ENCODE peak calls at places on chromosomes 16 and 17, in eight cellular contexts. G, A, D, F, W, U, V and J are unnamed samples.

GRCh38 chr16:80591071-80591935 is 50.5 kb downstream of the DYNLRB2 start:
- DNase-seq in G (no peak), A (no peak), D (no peak), F (no peak), W (no peak), U (no peak), V (no peak), J (no peak)

GRCh38 chr16:19888834-19889233 is 4.2 kb upstream of the GPRC5B start:
- DNase-seq in G (no peak), A (no peak), D (no peak), F (no peak), W (no peak), U (no peak), V (no peak), J (no peak)

GRCh38 chr16:72664122-72664479 is 383.8 kb downstream of the ZFHX3 start:
- DNase-seq in G (no peak), A (no peak), D (no peak), F (no peak), W (peak; percentile 7), U (no peak), V (no peak), J (no peak)

GRCh38 chr17:58254803-58255202 is 16.4 kb downstream of the LPO start:
- DNase-seq in G (no peak), A (no peak), D (no peak), F (no peak), W (no peak), U (peak; percentile 36), V (no peak), J (no peak)

GRCh38 chr16:57929250-57929649 is 41.7 kb downstream of the CNGB1 start:
- DNase-seq in G (no peak), A (no peak), D (no peak), F (no peak), W (no peak), U (no peak), V (no peak), J (no peak)

GRCh38 chr16:75116081-75116910 is at the start of gene LDHD:
- DNase-seq in G (no peak), A (no peak), D (no peak), F (peak; percentile 67), W (no peak), U (peak; percentile 93), V (peak; percentile 95), J (no peak)

GRCh38 chr16:82653550-82654511 is 27.1 kb downstream of the CDH13 start:
- DNase-seq in G (no peak), A (peak; percentile 82), D (peak; percentile 61), F (no peak), W (peak; percentile 95), U (peak; percentile 56), V (no peak), J (no peak)

GRCh38 chr16:53695070-53695469 is 8.6 kb downstream of the RPGRIP1L start:
- DNase-seq in G (no peak), A (peak; percentile 42), D (no peak), F (no peak), W (peak; percentile 93), U (no peak), V (no peak), J (no peak)

GRCh38 chr17:8315740-8316217 is 5.7 kb downstream of the ARHGEF15 start:
- DNase-seq in G (peak; percentile 52), A (no peak), D (no peak), F (peak; percentile 68), W (no peak), U (no peak), V (no peak), J (peak; percentile 47)

GRCh38 chr16:28974007-28974436 is 556 bp upstream of the SPNS1 start:
- DNase-seq in G (peak; percentile 68), A (peak; percentile 41), D (peak; percentile 27), F (peak; percentile 88), W (peak; percentile 65), U (no peak), V (no peak), J (peak; percentile 76)

GRCh38 chr17:28747046-28747691 is 3.4 kb downstream of the TRAF4 start:
- DNase-seq in G (no peak), A (no peak), D (no peak), F (no peak), W (no peak), U (no peak), V (no peak), J (no peak)

GRCh38 chr17:70787721-70788120 is 618.4 kb downstream of the KCNJ2 start:
- DNase-seq in G (no peak), A (no peak), D (no peak), F (no peak), W (no peak), U (no peak), V (no peak), J (no peak)

GRCh38 chr16:89448656-89449055 is 41.7 kb downstream of the ANKRD11 start:
- DNase-seq in G (no peak), A (no peak), D (no peak), F (no peak), W (no peak), U (no peak), V (no peak), J (no peak)

GRCh38 chr17:13734880-13735279 is 133.2 kb upstream of the HS3ST3A1 start:
- DNase-seq in G (no peak), A (no peak), D (no peak), F (no peak), W (no peak), U (no peak), V (no peak), J (no peak)

GRCh38 chr17:71464241-71464640 is 656.6 kb upstream of the SOX9 start:
- DNase-seq in G (no peak), A (no peak), D (no peak), F (no peak), W (no peak), U (no peak), V (no peak), J (no peak)

GRCh38 chr17:50661795-50662391 is 27.2 kb downstream of the ABCC3 start:
- DNase-seq in G (no peak), A (peak; percentile 64), D (peak; percentile 84), F (no peak), W (peak; percentile 93), U (peak; percentile 81), V (peak; percentile 88), J (no peak)

GRCh38 chr17:79391808-79392233 is 219.0 kb downstream of the RBFOX3 start:
- DNase-seq in G (peak; percentile 86), A (peak; percentile 26), D (peak; percentile 19), F (peak; percentile 91), W (peak; percentile 53), U (peak; percentile 86), V (peak; percentile 84), J (peak; percentile 88)

GRCh38 chr17:79392598-79392997 is 218.3 kb downstream of the RBFOX3 start:
- DNase-seq in G (no peak), A (no peak), D (no peak), F (no peak), W (no peak), U (no peak), V (no peak), J (no peak)

GRCh38 chr17:79395545-79395944 is 215.3 kb downstream of the RBFOX3 start:
- DNase-seq in G (no peak), A (no peak), D (no peak), F (no peak), W (no peak), U (no peak), V (no peak), J (no peak)

GRCh38 chr17:79395046-79395445 is 215.8 kb downstream of the RBFOX3 start:
- DNase-seq in G (no peak), A (no peak), D (no peak), F (no peak), W (no peak), U (no peak), V (no peak), J (no peak)

DNA sequence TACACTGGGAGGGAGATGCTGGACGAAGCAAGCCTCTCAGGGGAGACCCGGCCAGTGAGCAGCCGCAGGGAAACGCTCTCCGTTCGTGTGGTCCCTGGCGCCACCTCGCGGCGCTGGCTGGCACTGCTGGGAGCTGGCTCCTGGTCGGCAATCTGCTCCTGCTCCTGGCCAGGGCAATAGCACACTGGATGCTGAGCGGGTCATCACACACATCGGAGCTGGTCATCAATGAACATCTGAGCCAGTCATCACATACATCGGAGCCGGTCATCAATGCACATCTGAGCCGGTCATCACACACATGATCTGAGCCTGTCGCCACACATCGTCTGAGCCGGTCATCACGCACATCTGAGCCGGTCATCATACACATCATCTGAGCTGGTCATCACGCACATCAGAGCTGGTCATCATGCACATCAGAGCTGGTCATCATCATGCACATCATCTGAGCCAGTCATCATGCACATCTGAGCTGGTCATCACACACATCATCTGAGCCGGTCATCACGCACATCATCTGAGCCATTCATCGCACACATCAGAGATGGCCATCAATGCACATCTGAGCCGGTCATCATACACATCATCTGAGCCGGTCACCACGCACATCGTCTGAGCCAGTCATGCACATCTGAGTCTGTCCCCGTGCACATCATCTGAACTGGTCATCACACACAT is 217.4 kb downstream of the RBFOX3 start:
- DNase-seq in G (peak; percentile 95), A (peak; percentile 6), D (peak; percentile 14), F (peak; percentile 90), W (peak; percentile 40), U (no peak), V (peak; percentile 85), J (peak; percentile 96)
- TF ChIP-seq CTCF in G (peak; percentile 90), A (peak; percentile 84), D (peak; percentile 97), F (peak; percentile 91), W (peak; percentile 88), U (peak; percentile 65), V (peak; percentile 90), J (peak; percentile 96)

DNA sequence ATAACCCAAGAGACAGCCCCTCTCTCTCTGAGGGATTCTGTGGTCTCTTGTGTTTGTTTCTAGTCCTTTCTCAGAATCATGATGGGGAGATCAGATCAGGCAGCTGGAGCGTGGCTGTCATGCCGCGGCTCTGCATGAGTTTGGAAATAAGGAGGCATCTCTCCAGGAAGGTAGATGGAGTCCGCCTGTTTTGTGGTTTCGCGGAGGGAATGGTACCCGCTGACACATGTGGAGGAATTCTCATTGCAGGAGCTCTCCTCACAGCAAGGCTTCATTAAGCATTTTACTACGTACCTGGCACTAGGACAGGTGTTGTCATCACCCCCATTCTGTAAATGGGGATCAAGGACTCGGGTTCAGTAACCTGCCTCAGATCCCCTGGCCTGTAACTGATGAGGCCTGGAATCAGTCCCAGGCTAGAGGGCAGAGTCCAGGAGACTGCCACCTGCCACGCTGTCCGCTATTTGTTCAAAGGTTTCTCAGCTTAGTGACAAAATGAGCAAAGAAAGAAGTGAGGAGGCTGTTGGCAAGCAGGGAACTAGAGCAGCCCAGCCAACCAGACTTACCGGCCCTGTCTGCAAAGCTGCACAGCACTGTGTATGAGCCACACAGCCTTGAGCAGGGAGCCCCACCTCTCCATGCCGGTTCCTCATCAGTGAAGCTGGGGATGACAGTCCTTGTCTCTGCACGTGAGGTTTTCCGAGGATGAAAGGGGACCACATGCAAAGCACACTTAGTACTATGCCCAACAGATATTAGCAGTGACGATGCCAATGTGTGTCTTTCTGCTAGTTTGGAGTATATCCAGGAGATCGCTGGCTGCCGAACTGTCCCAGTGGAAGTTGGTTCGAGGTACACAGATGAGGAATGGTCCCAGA is 11.0 kb downstream of the KDM8 start:
- DNase-seq in G (no peak), A (no peak), D (no peak), F (no peak), W (no peak), U (no peak), V (no peak), J (no peak)
- TF ChIP-seq CTCF in G (no peak), A (no peak), D (no peak), F (no peak), W (no peak), U (no peak), V (no peak), J (no peak)

GRCh38 chr17:79991140-79991923 is 44.3 kb downstream of the TBC1D16 start:
- DNase-seq in G (peak; percentile 79), A (peak; percentile 43), D (peak; percentile 43), F (peak; percentile 91), W (peak; percentile 74), U (peak; percentile 91), V (peak; percentile 78), J (peak; percentile 83)
- TF ChIP-seq CTCF in G (peak; percentile 31), A (peak; percentile 59), D (peak; percentile 65), F (peak; percentile 61), W (peak; percentile 71), U (no peak), V (peak; percentile 35), J (peak; percentile 55)

GRCh38 chr16:77043076-77043475 is 147.9 kb upstream of the MON1B start:
- DNase-seq in G (no peak), A (no peak), D (peak; percentile 8), F (peak; percentile 41), W (no peak), U (no peak), V (no peak), J (no peak)
- TF ChIP-seq CTCF in G (no peak), A (peak; percentile 42), D (peak; percentile 46), F (peak; percentile 62), W (no peak), U (no peak), V (no peak), J (peak; percentile 14)